ENCODE peak calls at places on chromosomes 16 and 17, in eight cellular contexts. O, T, G, M, I, W, Y and N are unnamed samples.

GRCh38 chr17:57045868-57046671 is 39.0 kb upstream of the AKAP1 start:
- DNase-seq in O (no peak), T (peak), G (peak), M (no peak), I (no peak), W (no peak), Y (no peak), N (peak)

GRCh38 chr17:12579245-12579644 is 86.4 kb upstream of the MYOCD start:
- DNase-seq in O (no peak), T (no peak), G (no peak), M (no peak), I (no peak), W (no peak), Y (no peak), N (no peak)

GRCh38 chr17:79677646-79678045 is 53.1 kb upstream of the ENPP7 start:
- DNase-seq in O (no peak), T (peak), G (no peak), M (no peak), I (no peak), W (no peak), Y (no peak), N (no peak)

GRCh38 chr16:8644513-8645140 is 23.1 kb downstream of the METTL22 start:
- DNase-seq in O (no peak), T (no peak), G (peak), M (no peak), I (no peak), W (no peak), Y (peak), N (no peak)

GRCh38 chr17:65027305-65027704 is 29.2 kb downstream of the GNA13 start:
- DNase-seq in O (no peak), T (no peak), G (no peak), M (no peak), I (peak), W (peak), Y (no peak), N (no peak)

GRCh38 chr17:50149425-50150353 is 788 bp downstream of the PPP1R9B start:
- DNase-seq in O (no peak), T (peak), G (peak), M (no peak), I (peak), W (peak), Y (no peak), N (no peak)

GRCh38 chr17:19331134-19331533 is 31.4 kb downstream of the B9D1 start:
- DNase-seq in O (peak), T (no peak), G (no peak), M (no peak), I (peak), W (peak), Y (no peak), N (no peak)

GRCh38 chr17:69473801-69474170 is 59.3 kb downstream of the MAP2K6 start:
- DNase-seq in O (no peak), T (no peak), G (no peak), M (no peak), I (peak), W (peak), Y (no peak), N (no peak)

GRCh38 chr16:9053006-9053601 is 38.3 kb upstream of the HAPSTR1 start:
- DNase-seq in O (no peak), T (no peak), G (peak), M (peak), I (peak), W (peak), Y (peak), N (peak)

GRCh38 chr17:6413073-6413472 is 21.8 kb downstream of the AIPL1 start:
- DNase-seq in O (no peak), T (no peak), G (no peak), M (no peak), I (peak), W (peak), Y (no peak), N (no peak)

GRCh38 chr17:79916506-79916905 is 77.3 kb upstream of the CBX4 start:
- DNase-seq in O (no peak), T (no peak), G (no peak), M (no peak), I (no peak), W (no peak), Y (no peak), N (no peak)

GRCh38 chr16:66270333-66270927 is 96.1 kb upstream of the CDH5 start:
- DNase-seq in O (peak), T (peak), G (peak), M (peak), I (peak), W (peak), Y (peak), N (peak)

GRCh38 chr17:7626956-7627249 is 718 bp downstream of the SAT2 start:
- DNase-seq in O (no peak), T (no peak), G (no peak), M (no peak), I (peak), W (no peak), Y (no peak), N (no peak)

GRCh38 chr16:26169451-26169850 is 477.7 kb downstream of the HS3ST4 start:
- DNase-seq in O (no peak), T (no peak), G (no peak), M (no peak), I (no peak), W (no peak), Y (no peak), N (no peak)

GRCh38 chr17:39701012-39701783 is 1.3 kb downstream of the ERBB2 start:
- DNase-seq in O (no peak), T (no peak), G (no peak), M (no peak), I (no peak), W (no peak), Y (no peak), N (no peak)

GRCh38 chr17:67260051-67260987 is 15.3 kb upstream of the HELZ start:
- DNase-seq in O (no peak), T (no peak), G (peak), M (no peak), I (peak), W (peak), Y (peak), N (peak)

GRCh38 chr16:30903002-30903401 is 6.6 kb downstream of the CTF1 start:
- DNase-seq in O (no peak), T (no peak), G (no peak), M (no peak), I (no peak), W (no peak), Y (no peak), N (no peak)

GRCh38 chr17:1590031-1590746 is 27.6 kb upstream of the PITPNA start:
- DNase-seq in O (no peak), T (no peak), G (no peak), M (peak), I (peak), W (peak), Y (peak), N (peak)

GRCh38 chr16:35788381-35788780 is 2329.0 kb downstream of the TP53TG3F start:
- DNase-seq in O (peak), T (peak), G (no peak), M (no peak), I (no peak), W (no peak), Y (no peak), N (no peak)

GRCh38 chr16:17211797-17212196 is 259.0 kb downstream of the XYLT1 start:
- DNase-seq in O (no peak), T (no peak), G (no peak), M (no peak), I (no peak), W (no peak), Y (no peak), N (no peak)

GRCh38 chr16:66841366-66841765 is 2.8 kb upstream of the CA7 start:
- DNase-seq in O (peak), T (no peak), G (no peak), M (no peak), I (no peak), W (no peak), Y (no peak), N (no peak)

GRCh38 chr17:64081802-64082799 is 47.8 kb downstream of the ERN1 start:
- DNase-seq in O (no peak), T (no peak), G (no peak), M (no peak), I (peak), W (peak), Y (no peak), N (no peak)

GRCh38 chr17:20133552-20133951 is 124.4 kb downstream of the SPECC1 start:
- DNase-seq in O (no peak), T (no peak), G (no peak), M (no peak), I (no peak), W (no peak), Y (no peak), N (no peak)

GRCh38 chr17:16430650-16431049 is 15.3 kb downstream of the TRPV2 start:
- DNase-seq in O (no peak), T (no peak), G (no peak), M (no peak), I (no peak), W (no peak), Y (no peak), N (no peak)

GRCh38 chr17:60585887-60586286 is 14.1 kb upstream of the PPM1D start:
- DNase-seq in O (no peak), T (no peak), G (no peak), M (no peak), I (no peak), W (no peak), Y (no peak), N (no peak)

GRCh38 chr17:58995247-58995940 is 111.3 kb downstream of the TRIM37 start:
- DNase-seq in O (no peak), T (no peak), G (no peak), M (no peak), I (peak), W (no peak), Y (no peak), N (no peak)

DNA sequence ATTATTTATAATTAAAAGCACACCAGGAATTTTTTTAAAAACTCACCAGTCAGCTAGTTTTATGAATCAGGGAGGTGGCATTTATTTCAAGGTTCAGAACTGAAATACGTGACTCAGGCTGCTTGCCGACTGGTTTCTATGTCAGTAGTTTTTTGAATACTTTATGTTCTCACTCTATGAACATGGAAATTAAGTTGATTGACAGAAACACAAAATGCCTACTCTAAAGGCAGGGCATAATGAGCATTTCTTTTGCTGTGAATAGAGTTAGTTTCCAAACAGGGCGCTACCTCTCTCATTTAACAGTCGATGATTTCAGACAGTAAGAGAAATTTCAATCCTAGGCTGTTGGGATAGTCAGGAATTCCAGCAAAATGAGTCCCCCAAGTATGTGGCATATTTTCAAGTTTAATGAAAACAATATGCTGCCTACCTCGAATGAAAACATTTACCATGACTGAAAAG is 6.7 kb downstream of the HS3ST3B1 start:
- DNase-seq in O (no peak), T (no peak), G (no peak), M (no peak), I (peak), W (no peak), Y (no peak), N (no peak)
- H3K4me3 ChIP-seq in O (no peak), T (no peak), G (no peak), M (no peak), I (peak), W (peak), Y (no peak), N (no peak)

GRCh38 chr16:964696-965395 is 5.9 kb downstream of the LMF1 start:
- DNase-seq in O (no peak), T (peak), G (peak), M (no peak), I (no peak), W (no peak), Y (no peak), N (no peak)
- H3K4me3 ChIP-seq in O (no peak), T (no peak), G (peak), M (no peak), I (no peak), W (no peak), Y (no peak), N (no peak)

GRCh38 chr17:76688165-76688622 is 22.6 kb downstream of the MXRA7 start:
- DNase-seq in O (no peak), T (no peak), G (no peak), M (no peak), I (no peak), W (no peak), Y (no peak), N (no peak)
- H3K4me3 ChIP-seq in O (no peak), T (no peak), G (no peak), M (peak), I (no peak), W (no peak), Y (no peak), N (no peak)

GRCh38 chr17:55845385-55845784 is 94.5 kb downstream of the PCTP start:
- DNase-seq in O (peak), T (peak), G (peak), M (peak), I (peak), W (peak), Y (peak), N (peak)
- H3K4me3 ChIP-seq in O (no peak), T (no peak), G (no peak), M (peak), I (no peak), W (no peak), Y (no peak), N (peak)

GRCh38 chr17:74898376-74898946 is 5.0 kb upstream of the FADS6 start:
- DNase-seq in O (no peak), T (no peak), G (no peak), M (no peak), I (no peak), W (no peak), Y (no peak), N (no peak)

GRCh38 chr17:74892974-74893911 is at the start of gene FADS6:
- DNase-seq in O (no peak), T (no peak), G (no peak), M (no peak), I (no peak), W (no peak), Y (no peak), N (no peak)

GRCh38 chr17:74892013-74892841 is 1.2 kb downstream of the FADS6 start:
- DNase-seq in O (no peak), T (no peak), G (no peak), M (no peak), I (no peak), W (no peak), Y (no peak), N (no peak)

GRCh38 chr17:74890554-74890953 is 2.9 kb downstream of the FADS6 start:
- DNase-seq in O (no peak), T (no peak), G (no peak), M (no peak), I (no peak), W (no peak), Y (no peak), N (no peak)

GRCh38 chr17:74893936-74894671 is 671 bp upstream of the FADS6 start:
- DNase-seq in O (no peak), T (no peak), G (no peak), M (no peak), I (no peak), W (no peak), Y (no peak), N (no peak)
- H3K4me3 ChIP-seq in O (no peak), T (peak), G (no peak), M (peak), I (no peak), W (no peak), Y (peak), N (no peak)

DNA sequence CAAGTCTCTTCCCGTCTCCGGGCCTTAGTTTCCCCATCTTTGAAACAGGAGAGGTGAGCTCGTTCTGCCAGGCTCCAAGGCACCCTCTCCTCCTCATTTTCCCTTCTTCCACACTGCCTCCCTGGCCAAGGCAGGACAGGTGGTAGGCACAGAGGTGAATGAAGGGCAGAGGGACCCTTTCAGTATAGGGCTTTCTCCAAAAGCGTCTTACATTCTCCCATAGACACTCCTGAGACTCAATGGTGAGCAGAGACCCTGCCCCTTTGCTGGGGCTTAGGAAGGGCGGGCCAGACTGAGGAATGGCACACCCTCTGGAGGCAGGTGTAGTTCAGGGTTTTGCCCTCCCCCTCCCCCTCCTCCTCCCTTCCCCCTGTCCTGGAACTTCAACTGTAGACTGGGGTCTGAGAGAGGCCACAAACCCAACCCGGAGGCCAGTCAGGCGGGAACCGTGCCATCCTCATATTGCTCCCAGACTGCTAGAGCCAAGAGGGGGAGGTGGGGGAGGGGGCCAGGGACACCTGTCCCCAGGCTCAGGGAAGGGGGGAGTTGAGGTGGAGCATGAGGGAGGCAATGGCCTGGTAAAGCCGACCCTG is 1.9 kb downstream of the PLEKHH3 start:
- DNase-seq in O (no peak), T (peak), G (peak), M (no peak), I (no peak), W (no peak), Y (peak), N (no peak)
- H3K4me3 ChIP-seq in O (peak), T (peak), G (peak), M (peak), I (peak), W (peak), Y (peak), N (peak)